ENCODE peak calls at places on chromosomes 1 and 21, in seven cellular contexts. One of them, this sample, is unnamed.
A peak's percentile ranks its signal among the peaks of the same experiment; 100 is the strongest.

GRCh38 chr1:209601809-209602657 is 18.5 kb downstream of the CAMK1G start:
- DNase-seq in fibroblast of lung: peak; percentile 74
- DNase-seq in HepG2: peak; percentile 3
- DNase-seq in HCT116: peak; percentile 52
- DNase-seq in colonic mucosa: no peak
- DNase-seq in neural progenitor cell: peak; percentile 47
- DNase-seq in keratinocyte: no peak
- DNase-seq in this sample: peak; percentile 16

GRCh38 chr1:25875856-25876692 is 566 bp upstream of the PAQR7 start:
- DNase-seq in fibroblast of lung: no peak
- DNase-seq in HepG2: no peak
- DNase-seq in HCT116: no peak
- DNase-seq in colonic mucosa: no peak
- DNase-seq in neural progenitor cell: peak; percentile 85
- DNase-seq in keratinocyte: no peak
- DNase-seq in this sample: no peak

GRCh38 chr1:155295183-155295941 is 5.9 kb downstream of the PKLR start:
- DNase-seq in fibroblast of lung: no peak
- DNase-seq in HepG2: no peak
- DNase-seq in HCT116: no peak
- DNase-seq in colonic mucosa: no peak
- DNase-seq in neural progenitor cell: no peak
- DNase-seq in keratinocyte: no peak
- DNase-seq in this sample: no peak

GRCh38 chr1:115074839-115075534 is 14.3 kb downstream of the TSPAN2 start:
- DNase-seq in fibroblast of lung: no peak
- DNase-seq in HepG2: no peak
- DNase-seq in HCT116: no peak
- DNase-seq in colonic mucosa: no peak
- DNase-seq in neural progenitor cell: no peak
- DNase-seq in keratinocyte: no peak
- DNase-seq in this sample: peak; percentile 19

GRCh38 chr1:209513226-209513625 is 70.3 kb upstream of the CAMK1G start:
- DNase-seq in fibroblast of lung: peak; percentile 56
- DNase-seq in HepG2: peak; percentile 24
- DNase-seq in HCT116: peak; percentile 48
- DNase-seq in colonic mucosa: no peak
- DNase-seq in neural progenitor cell: peak; percentile 68
- DNase-seq in keratinocyte: no peak
- DNase-seq in this sample: peak; percentile 20

GRCh38 chr1:227805606-227806197 is 9.8 kb upstream of the PRSS38 start:
- DNase-seq in fibroblast of lung: peak; percentile 88
- DNase-seq in HepG2: no peak
- DNase-seq in HCT116: peak; percentile 96
- DNase-seq in colonic mucosa: no peak
- DNase-seq in neural progenitor cell: no peak
- DNase-seq in keratinocyte: peak; percentile 90
- DNase-seq in this sample: peak; percentile 99

GRCh38 chr1:117657031-117657430 is 51.2 kb downstream of the TENT5C start:
- DNase-seq in fibroblast of lung: peak; percentile 77
- DNase-seq in HepG2: peak; percentile 12
- DNase-seq in HCT116: no peak
- DNase-seq in colonic mucosa: no peak
- DNase-seq in neural progenitor cell: no peak
- DNase-seq in keratinocyte: peak; percentile 59
- DNase-seq in this sample: peak; percentile 86

GRCh38 chr1:27575861-27576331 is 28.0 kb downstream of the AHDC1 start:
- DNase-seq in fibroblast of lung: peak; percentile 46
- DNase-seq in HepG2: peak; percentile 40
- DNase-seq in HCT116: no peak
- DNase-seq in colonic mucosa: peak; percentile 64
- DNase-seq in neural progenitor cell: peak; percentile 83
- DNase-seq in keratinocyte: no peak
- DNase-seq in this sample: no peak

GRCh38 chr1:204255966-204256365 is 42.2 kb upstream of the GOLT1A start:
- DNase-seq in fibroblast of lung: peak; percentile 17
- DNase-seq in HepG2: no peak
- DNase-seq in HCT116: no peak
- DNase-seq in colonic mucosa: no peak
- DNase-seq in neural progenitor cell: no peak
- DNase-seq in keratinocyte: no peak
- DNase-seq in this sample: peak; percentile 19

GRCh38 chr1:204256531-204256930 is 42.7 kb upstream of the GOLT1A start:
- DNase-seq in fibroblast of lung: no peak
- DNase-seq in HepG2: no peak
- DNase-seq in HCT116: no peak
- DNase-seq in colonic mucosa: no peak
- DNase-seq in neural progenitor cell: no peak
- DNase-seq in keratinocyte: no peak
- DNase-seq in this sample: no peak

GRCh38 chr1:204254031-204254661 is 40.4 kb upstream of the GOLT1A start:
- DNase-seq in fibroblast of lung: peak; percentile 84
- DNase-seq in HepG2: peak; percentile 97
- DNase-seq in HCT116: no peak
- DNase-seq in colonic mucosa: peak; percentile 42
- DNase-seq in neural progenitor cell: peak; percentile 51
- DNase-seq in keratinocyte: no peak
- DNase-seq in this sample: no peak

GRCh38 chr1:204257446-204257845 is 43.7 kb upstream of the GOLT1A start:
- DNase-seq in fibroblast of lung: no peak
- DNase-seq in HepG2: no peak
- DNase-seq in HCT116: no peak
- DNase-seq in colonic mucosa: no peak
- DNase-seq in neural progenitor cell: no peak
- DNase-seq in keratinocyte: no peak
- DNase-seq in this sample: no peak

GRCh38 chr1:204255225-204255624 is 41.4 kb upstream of the GOLT1A start:
- DNase-seq in fibroblast of lung: no peak
- DNase-seq in HepG2: no peak
- DNase-seq in HCT116: no peak
- DNase-seq in colonic mucosa: no peak
- DNase-seq in neural progenitor cell: peak; percentile 37
- DNase-seq in keratinocyte: no peak
- DNase-seq in this sample: no peak
- TF ChIP-seq CTCF in fibroblast of lung: no peak
- TF ChIP-seq CTCF in HepG2: no peak
- TF ChIP-seq CTCF in HCT116: no peak
- TF ChIP-seq CTCF in colonic mucosa: no peak
- TF ChIP-seq CTCF in neural progenitor cell: no peak
- TF ChIP-seq CTCF in keratinocyte: no peak
- TF ChIP-seq CTCF in this sample: no peak

GRCh38 chr1:17792421-17792820 is 37.3 kb downstream of the ACTL8 start:
- DNase-seq in fibroblast of lung: no peak
- DNase-seq in HepG2: no peak
- DNase-seq in HCT116: no peak
- DNase-seq in colonic mucosa: no peak
- DNase-seq in neural progenitor cell: no peak
- DNase-seq in keratinocyte: no peak
- DNase-seq in this sample: no peak
- H3K27me3 ChIP-seq in fibroblast of lung: peaks cover 2% of the 10 kb centered on the region
- H3K27me3 ChIP-seq in HepG2: no peaks in the 10 kb centered on the region
- H3K27me3 ChIP-seq in HCT116: peaks cover 30% of the 10 kb centered on the region
- H3K27me3 ChIP-seq in colonic mucosa: no peaks in the 10 kb centered on the region
- H3K27me3 ChIP-seq in neural progenitor cell: no peaks in the 10 kb centered on the region
- H3K27me3 ChIP-seq in keratinocyte: no peaks in the 10 kb centered on the region
- H3K27me3 ChIP-seq in this sample: peaks cover 3% of the 10 kb centered on the region

GRCh38 chr21:40052276-40052675 is 185.0 kb downstream of the PCP4 start:
- DNase-seq in fibroblast of lung: no peak
- DNase-seq in HepG2: no peak
- DNase-seq in HCT116: no peak
- DNase-seq in colonic mucosa: no peak
- DNase-seq in neural progenitor cell: no peak
- DNase-seq in keratinocyte: no peak
- DNase-seq in this sample: no peak
- H3K9ac ChIP-seq in fibroblast of lung: no peak overlapping the region
- H3K9ac ChIP-seq in HepG2: no peak overlapping the region
- H3K9ac ChIP-seq in HCT116: no peak overlapping the region
- H3K9ac ChIP-seq in colonic mucosa: no peak overlapping the region
- H3K9ac ChIP-seq in neural progenitor cell: no peak overlapping the region
- H3K9ac ChIP-seq in keratinocyte: no peak overlapping the region
- H3K9ac ChIP-seq in this sample: no peak overlapping the region

DNA sequence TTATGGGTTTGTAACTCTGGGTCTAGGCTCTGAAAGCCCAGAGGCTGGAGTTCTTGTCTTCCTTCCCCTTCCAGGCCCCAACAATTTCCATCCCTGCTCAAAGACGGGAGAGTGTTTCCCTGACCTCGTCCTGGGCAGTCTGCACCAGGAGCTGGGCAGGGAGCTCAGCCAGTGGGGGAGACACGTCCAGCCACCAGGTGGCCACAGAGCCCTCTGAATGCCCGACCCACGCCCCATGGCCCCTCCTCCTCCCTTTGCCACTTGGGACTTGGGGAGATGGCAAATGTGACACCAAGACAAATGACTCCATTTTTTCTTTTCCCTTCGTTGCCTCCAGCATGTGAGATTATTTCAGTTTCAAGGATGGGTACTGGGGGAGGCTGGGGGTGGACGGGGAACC is 159.9 kb upstream of the AJAP1 start:
- DNase-seq in fibroblast of lung: no peak
- DNase-seq in HepG2: no peak
- DNase-seq in HCT116: no peak
- DNase-seq in colonic mucosa: no peak
- DNase-seq in neural progenitor cell: peak; percentile 51
- DNase-seq in keratinocyte: no peak
- DNase-seq in this sample: no peak
- TF ChIP-seq CTCF in fibroblast of lung: no peak
- TF ChIP-seq CTCF in HepG2: peak; percentile 24
- TF ChIP-seq CTCF in HCT116: no peak
- TF ChIP-seq CTCF in colonic mucosa: no peak
- TF ChIP-seq CTCF in neural progenitor cell: peak; percentile 54
- TF ChIP-seq CTCF in keratinocyte: no peak
- TF ChIP-seq CTCF in this sample: no peak

DNA sequence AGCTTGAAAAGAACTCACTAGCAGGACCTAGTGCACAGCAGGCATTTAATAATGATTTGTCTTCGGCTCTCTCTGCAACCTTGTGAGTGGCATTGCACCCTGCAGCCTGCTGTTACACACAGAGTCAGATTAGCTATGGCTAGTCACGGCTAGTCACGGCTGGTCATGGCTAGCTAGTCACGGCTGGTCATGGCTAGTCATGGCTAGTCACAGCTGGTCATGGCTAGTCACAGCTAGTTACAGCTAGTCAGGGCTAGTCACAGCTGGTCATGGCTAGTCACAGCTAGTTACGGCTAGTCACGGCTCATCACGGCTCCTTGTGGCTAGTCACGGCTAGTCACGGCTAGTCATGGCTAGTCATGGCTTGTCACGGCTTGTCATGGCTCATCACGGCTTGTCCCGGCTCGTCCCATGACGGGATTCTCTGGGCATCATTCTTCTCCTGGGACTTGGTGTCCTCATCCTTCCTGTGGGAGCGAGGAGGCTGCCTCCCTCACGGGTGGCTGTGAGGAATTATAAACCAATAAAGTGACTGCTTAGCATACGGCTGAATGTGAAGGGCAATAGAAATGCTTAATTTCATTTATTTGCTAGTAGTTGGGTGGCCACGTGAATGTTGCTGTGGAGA is 12.5 kb upstream of the KIF26B start:
- DNase-seq in fibroblast of lung: no peak
- DNase-seq in HepG2: no peak
- DNase-seq in HCT116: no peak
- DNase-seq in colonic mucosa: no peak
- DNase-seq in neural progenitor cell: no peak
- DNase-seq in keratinocyte: no peak
- DNase-seq in this sample: no peak
- H3K27me3 ChIP-seq in fibroblast of lung: no peaks in the 10 kb centered on the region
- H3K27me3 ChIP-seq in HepG2: no peaks in the 10 kb centered on the region
- H3K27me3 ChIP-seq in HCT116: peaks cover 12% of the 10 kb centered on the region
- H3K27me3 ChIP-seq in colonic mucosa: no peaks in the 10 kb centered on the region
- H3K27me3 ChIP-seq in neural progenitor cell: no peaks in the 10 kb centered on the region
- H3K27me3 ChIP-seq in keratinocyte: no peaks in the 10 kb centered on the region
- H3K27me3 ChIP-seq in this sample: peaks cover 4% of the 10 kb centered on the region

GRCh38 chr1:8443558-8444194 is 125.8 kb downstream of the SLC45A1 start:
- DNase-seq in fibroblast of lung: peak; percentile 37
- DNase-seq in HepG2: no peak
- DNase-seq in HCT116: no peak
- DNase-seq in colonic mucosa: no peak
- DNase-seq in neural progenitor cell: peak; percentile 66
- DNase-seq in keratinocyte: no peak
- DNase-seq in this sample: no peak

GRCh38 chr1:8450312-8450711 is 132.4 kb downstream of the SLC45A1 start:
- DNase-seq in fibroblast of lung: no peak
- DNase-seq in HepG2: no peak
- DNase-seq in HCT116: no peak
- DNase-seq in colonic mucosa: no peak
- DNase-seq in neural progenitor cell: no peak
- DNase-seq in keratinocyte: no peak
- DNase-seq in this sample: no peak

GRCh38 chr1:8447616-8448150 is 129.8 kb downstream of the SLC45A1 start:
- DNase-seq in fibroblast of lung: no peak
- DNase-seq in HepG2: no peak
- DNase-seq in HCT116: no peak
- DNase-seq in colonic mucosa: no peak
- DNase-seq in neural progenitor cell: no peak
- DNase-seq in keratinocyte: no peak
- DNase-seq in this sample: no peak

DNA sequence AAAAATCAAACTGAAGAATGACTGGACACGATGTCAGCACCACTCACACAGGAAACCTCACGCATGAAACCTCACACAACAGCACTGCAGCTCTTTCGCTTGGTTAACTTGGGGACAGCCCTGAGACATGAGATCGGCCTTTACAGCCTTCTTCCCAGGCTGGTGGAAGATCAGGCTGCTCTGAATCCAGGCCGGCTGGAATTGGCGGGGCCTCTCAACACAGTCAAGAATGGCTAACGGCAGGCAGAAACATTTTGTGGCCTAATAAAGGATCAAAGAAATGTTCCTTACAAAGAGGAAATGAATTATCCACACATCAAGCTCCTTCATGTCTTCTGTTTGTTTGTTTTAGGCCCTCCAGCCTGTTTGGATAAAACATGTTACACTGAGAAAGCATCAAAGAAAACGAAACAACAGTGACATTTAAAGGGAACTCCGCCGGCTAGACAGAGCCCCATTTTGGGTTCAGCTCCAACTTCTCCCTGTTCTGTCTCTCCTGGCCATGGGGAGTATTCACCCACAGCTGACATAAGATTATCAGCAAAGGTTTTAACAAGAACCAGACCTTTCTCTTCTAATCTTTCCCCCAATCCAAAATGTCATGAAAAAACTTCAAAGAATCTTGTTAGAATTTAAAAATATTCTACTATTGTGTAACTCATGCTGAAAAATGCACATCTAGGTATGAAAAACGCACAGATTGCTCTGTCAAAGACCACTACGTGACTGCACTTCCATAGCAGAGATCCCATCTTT is 131.2 kb downstream of the SLC45A1 start:
- DNase-seq in fibroblast of lung: peak; percentile 46
- DNase-seq in HepG2: no peak
- DNase-seq in HCT116: no peak
- DNase-seq in colonic mucosa: no peak
- DNase-seq in neural progenitor cell: no peak
- DNase-seq in keratinocyte: no peak
- DNase-seq in this sample: peak; percentile 18
- H3K9ac ChIP-seq in fibroblast of lung: peak overlapping the region; percentile 51
- H3K9ac ChIP-seq in HepG2: no peak overlapping the region
- H3K9ac ChIP-seq in HCT116: no peak overlapping the region
- H3K9ac ChIP-seq in colonic mucosa: no peak overlapping the region
- H3K9ac ChIP-seq in neural progenitor cell: no peak overlapping the region
- H3K9ac ChIP-seq in keratinocyte: peak overlapping the region; percentile 4
- H3K9ac ChIP-seq in this sample: peak overlapping the region; percentile 25

DNA sequence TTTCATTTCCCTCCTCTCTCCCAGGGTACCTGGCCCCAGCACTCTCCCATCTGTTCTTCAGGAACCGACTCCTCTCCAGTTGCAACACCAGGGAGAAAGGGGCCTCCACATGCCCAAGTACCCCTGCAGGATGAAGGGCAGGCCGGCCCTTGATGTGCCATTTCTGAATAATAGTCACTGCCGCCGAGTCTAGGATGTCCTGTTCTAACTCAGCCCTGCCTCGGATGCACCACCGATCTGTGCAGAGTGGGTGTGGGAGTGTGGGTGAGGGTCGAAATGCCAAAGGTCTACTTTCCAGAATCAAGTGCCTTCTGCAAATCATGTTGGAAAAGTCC is 25.4 kb upstream of the SPSB1 start:
- DNase-seq in fibroblast of lung: no peak
- DNase-seq in HepG2: no peak
- DNase-seq in HCT116: no peak
- DNase-seq in colonic mucosa: no peak
- DNase-seq in neural progenitor cell: no peak
- DNase-seq in keratinocyte: no peak
- DNase-seq in this sample: no peak
- TF ChIP-seq CTCF in fibroblast of lung: no peak
- TF ChIP-seq CTCF in HepG2: no peak
- TF ChIP-seq CTCF in HCT116: no peak
- TF ChIP-seq CTCF in colonic mucosa: no peak
- TF ChIP-seq CTCF in neural progenitor cell: no peak
- TF ChIP-seq CTCF in keratinocyte: peak; percentile 6
- TF ChIP-seq CTCF in this sample: no peak

This sample was measured in astrocyte.